ENCODE peak calls at places on chromosomes 1 and 21, in ten cellular contexts. K is uterus, S is ovary, I is IMR-90, J is tibial nerve, G is A549, H is lower leg skin, W is body of pancreas, P is prostate gland, U is heart left ventricle. N is an unnamed sample.

GRCh38 chr1:150476754-150477153 is 10.5 kb upstream of the TARS2 start:
- DNase-seq in K (no peak), S (no peak), I (no peak), J (no peak), G (no peak), H (no peak), W (no peak), P (no peak), U (no peak), N (no peak)

GRCh38 chr1:64917328-64917861 is 49.0 kb downstream of the JAK1 start:
- DNase-seq in K (peak; percentile 76), S (no peak), I (peak; percentile 99), J (peak; percentile 28), G (peak; percentile 73), H (peak; percentile 74), W (peak; percentile 70), P (no peak), U (no peak), N (no peak)

GRCh38 chr1:68363346-68363745 is 86.4 kb downstream of the RPE65 start:
- DNase-seq in K (no peak), S (no peak), I (no peak), J (no peak), G (no peak), H (no peak), W (no peak), P (no peak), U (no peak), N (no peak)

GRCh38 chr1:243230914-243231313 is 24.2 kb downstream of the CEP170 start:
- DNase-seq in K (no peak), S (no peak), I (peak; percentile 44), J (no peak), G (peak; percentile 9), H (no peak), W (no peak), P (no peak), U (no peak), N (no peak)

GRCh38 chr1:182972231-182972630 is 19.3 kb upstream of the SHCBP1L start:
- DNase-seq in K (no peak), S (no peak), I (no peak), J (no peak), G (no peak), H (no peak), W (no peak), P (no peak), U (no peak), N (no peak)

GRCh38 chr21:28473530-28474225 is 519.0 kb downstream of the LTN1 start:
- DNase-seq in K (no peak), S (no peak), I (peak; percentile 61), J (no peak), G (no peak), H (no peak), W (no peak), P (no peak), U (no peak), N (no peak)

GRCh38 chr21:45862544-45863207 is 118.9 kb upstream of the COL6A1 start:
- DNase-seq in K (no peak), S (no peak), I (no peak), J (no peak), G (no peak), H (no peak), W (no peak), P (no peak), U (no peak), N (peak; percentile 29)

GRCh38 chr1:63973005-63973419 is 199.2 kb downstream of the ROR1 start:
- DNase-seq in K (no peak), S (no peak), I (no peak), J (no peak), G (no peak), H (no peak), W (no peak), P (no peak), U (no peak), N (no peak)

GRCh38 chr1:204125759-204126351 is 26.0 kb downstream of the ETNK2 start:
- DNase-seq in K (no peak), S (no peak), I (no peak), J (no peak), G (no peak), H (no peak), W (no peak), P (no peak), U (no peak), N (no peak)

DNA sequence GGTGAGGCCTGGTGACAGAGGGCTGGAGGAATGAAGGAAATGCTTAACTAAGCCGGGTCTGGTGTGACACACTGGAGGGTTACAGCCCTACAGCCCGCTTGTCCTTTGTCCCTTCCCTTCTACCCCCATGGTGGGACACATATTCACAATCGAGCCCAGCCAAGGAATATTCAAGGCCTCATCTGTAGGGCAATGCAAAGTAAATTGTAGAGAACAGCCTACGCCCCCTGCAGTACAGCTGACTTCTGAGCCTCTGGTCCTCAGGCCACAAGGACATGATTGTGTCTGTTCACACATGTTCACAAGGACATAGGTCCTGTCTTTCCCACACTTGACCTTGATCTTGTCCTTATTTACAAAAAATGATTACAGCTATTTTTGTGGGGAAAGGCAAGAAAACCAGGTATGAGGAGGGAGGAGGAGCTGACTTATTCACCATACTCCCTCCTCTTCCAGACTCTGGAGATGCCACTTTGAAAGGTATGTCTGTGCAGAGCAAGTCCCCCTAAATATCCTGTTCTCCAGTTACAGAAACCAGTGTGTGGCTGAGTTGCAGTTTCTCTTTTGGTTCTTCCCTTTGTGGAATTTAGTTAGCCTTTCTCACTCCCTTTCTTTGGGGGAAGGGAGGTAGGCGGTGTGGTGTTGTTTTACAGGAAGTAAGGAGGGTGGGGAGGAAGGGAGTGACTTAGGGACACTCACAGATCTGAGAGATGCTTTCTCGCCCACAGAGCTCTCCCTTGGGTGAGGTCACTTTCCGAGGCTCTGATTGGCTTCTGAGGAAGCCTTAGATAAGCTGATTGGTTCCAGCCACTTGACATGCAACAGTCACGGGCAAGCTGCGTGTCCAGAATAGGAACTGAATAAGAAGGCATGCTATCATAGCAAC is 14.6 kb downstream of the POLR3GL start:
- DNase-seq in K (peak; percentile 98), S (peak; percentile 79), I (peak; percentile 100), J (peak; percentile 89), G (no peak), H (peak; percentile 98), W (peak; percentile 94), P (peak; percentile 95), U (peak; percentile 89), N (no peak)
- TF ChIP-seq POLR2A in K (peak; percentile 91), S (peak; percentile 87), I (peak; percentile 67), J (peak; percentile 70), G (no peak), H (no peak), W (peak; percentile 44), P (peak; percentile 73), U (no peak), N (peak; percentile 54)

GRCh38 chr1:51732701-51733425 is 116.0 kb downstream of the OSBPL9 start:
- DNase-seq in K (no peak), S (no peak), I (no peak), J (no peak), G (no peak), H (no peak), W (no peak), P (no peak), U (no peak), N (no peak)

GRCh38 chr1:51729156-51729823 is 112.4 kb downstream of the OSBPL9 start:
- DNase-seq in K (peak; percentile 79), S (peak; percentile 86), I (peak; percentile 83), J (peak; percentile 43), G (peak; percentile 90), H (peak; percentile 72), W (peak; percentile 98), P (peak; percentile 93), U (peak; percentile 95), N (no peak)

GRCh38 chr1:51731998-51732397 is 115.1 kb downstream of the OSBPL9 start:
- DNase-seq in K (no peak), S (no peak), I (no peak), J (no peak), G (no peak), H (no peak), W (no peak), P (no peak), U (no peak), N (no peak)

GRCh38 chr1:51728611-51729155 is 111.8 kb downstream of the OSBPL9 start:
- DNase-seq in K (no peak), S (no peak), I (peak; percentile 10), J (no peak), G (no peak), H (no peak), W (no peak), P (no peak), U (no peak), N (no peak)

GRCh38 chr1:51729824-51730284 is 113.0 kb downstream of the OSBPL9 start:
- DNase-seq in K (no peak), S (no peak), I (peak; percentile 6), J (no peak), G (peak; percentile 33), H (no peak), W (no peak), P (no peak), U (no peak), N (no peak)
- TF ChIP-seq POLR2A in K (no peak), S (no peak), I (no peak), J (no peak), G (no peak), H (no peak), W (peak; percentile 1), P (no peak), U (no peak), N (no peak)

GRCh38 chr1:15785683-15786082 is 21.8 kb downstream of the UQCRHL start:
- DNase-seq in K (no peak), S (no peak), I (no peak), J (no peak), G (no peak), H (no peak), W (no peak), P (no peak), U (no peak), N (no peak)
- TF ChIP-seq POLR2A in K (no peak), S (no peak), I (no peak), J (no peak), G (no peak), H (no peak), W (no peak), P (no peak), U (no peak), N (no peak)

GRCh38 chr1:3776231-3777030 is 3.9 kb downstream of the SMIM1 start:
- DNase-seq in K (no peak), S (no peak), I (no peak), J (no peak), G (no peak), H (no peak), W (no peak), P (peak; percentile 53), U (no peak), N (no peak)

GRCh38 chr1:3775248-3775497 is 2.6 kb downstream of the SMIM1 start:
- DNase-seq in K (no peak), S (no peak), I (no peak), J (no peak), G (no peak), H (no peak), W (no peak), P (no peak), U (no peak), N (no peak)

GRCh38 chr1:3774503-3775247 is 2.1 kb downstream of the SMIM1 start:
- DNase-seq in K (no peak), S (peak; percentile 56), I (no peak), J (no peak), G (no peak), H (no peak), W (no peak), P (no peak), U (no peak), N (no peak)

GRCh38 chr1:3777078-3777547 is 4.6 kb downstream of the SMIM1 start:
- DNase-seq in K (no peak), S (no peak), I (no peak), J (no peak), G (no peak), H (no peak), W (no peak), P (no peak), U (no peak), N (no peak)

GRCh38 chr1:3775498-3776230 is 3.1 kb downstream of the SMIM1 start:
- DNase-seq in K (peak; percentile 36), S (peak; percentile 80), I (peak; percentile 59), J (no peak), G (peak; percentile 59), H (no peak), W (peak; percentile 65), P (no peak), U (no peak), N (no peak)
- TF ChIP-seq POLR2A in K (no peak), S (no peak), I (no peak), J (no peak), G (no peak), H (no peak), W (no peak), P (no peak), U (no peak), N (no peak)

N was measured in vagina.